ENCODE peak calls at places on chromosomes 1 and 21, in six cellular contexts. B, R, H, O, N and G are unnamed samples.

GRCh38 chr1:43994071-43994470 is 2.7 kb downstream of the CCDC24 start:
- DNase-seq in O (no peak), N (no peak), H (no peak), R (no peak), B (no peak), G (no peak)

GRCh38 chr21:31731112-31731801 is 661 bp downstream of the SCAF4 start:
- DNase-seq in B (peak), R (peak), O (peak), N (peak), H (no peak), G (peak)

GRCh38 chr1:78687914-78688313 is 38.3 kb downstream of the IFI44 start:
- DNase-seq in B (no peak), O (no peak), N (no peak), H (no peak), R (no peak), G (no peak)

GRCh38 chr1:59511476-59512465 is 214.9 kb downstream of the FGGY start:
- DNase-seq in B (no peak), O (no peak), N (no peak), H (no peak), R (no peak), G (no peak)

GRCh38 chr1:19892628-19893168 is 10.5 kb downstream of the OTUD3 start:
- DNase-seq in N (peak), R (no peak), O (no peak), B (no peak), H (no peak), G (no peak)

GRCh38 chr1:9874959-9875635 is 35.0 kb downstream of the CTNNBIP1 start:
- DNase-seq in B (peak), O (peak), R (peak), H (no peak), N (peak), G (peak)

GRCh38 chr1:185654199-185654951 is 79.8 kb upstream of the HMCN1 start:
- DNase-seq in N (peak), R (no peak), O (no peak), B (no peak), H (no peak), G (no peak)

GRCh38 chr1:45065083-45065482 is 53.0 kb downstream of the UROD start:
- DNase-seq in R (no peak), B (no peak), N (no peak), H (no peak), O (no peak), G (no peak)

GRCh38 chr1:185996211-185996610 is 262.0 kb downstream of the HMCN1 start:
- DNase-seq in R (no peak), B (no peak), O (no peak), N (peak), H (no peak), G (no peak)

GRCh38 chr1:41537257-41537656 is 52.8 kb upstream of the EDN2 start:
- DNase-seq in R (no peak), B (no peak), H (no peak), N (peak), O (no peak), G (peak)

GRCh38 chr1:3992103-3992556 is 92.1 kb upstream of the C1orf174 start:
- DNase-seq in B (no peak), N (peak), O (no peak), R (no peak), H (no peak), G (peak)

GRCh38 chr1:2227341-2228156 is 570 bp upstream of the SKI start:
- DNase-seq in H (peak), N (peak), R (peak), B (peak), O (peak), G (peak)

GRCh38 chr1:177032434-177032833 is 132.1 kb downstream of the ASTN1 start:
- DNase-seq in B (no peak), H (no peak), N (no peak), R (no peak), O (no peak), G (no peak)